ENCODE peak calls at places on chromosomes 12 and 14, in four cellular contexts. One of them, this sample, is unnamed. For H3K4me1, the result is how much of the 10 kb centered on the place peaks cover.

GRCh38 chr12:90098132-90098779 is 389.6 kb upstream of the ATP2B1 start:
- DNase-seq in GM23248: peak
- DNase-seq in SK-N-SH: no peak
- DNase-seq in HCT116: no peak
- DNase-seq in this sample: peak

GRCh38 chr14:42047421-42048045 is 440.9 kb downstream of the LRFN5 start:
- DNase-seq in GM23248: no peak
- DNase-seq in SK-N-SH: no peak
- DNase-seq in HCT116: no peak
- DNase-seq in this sample: no peak

GRCh38 chr12:33432992-33433391 is 6.6 kb downstream of the SYT10 start:
- DNase-seq in GM23248: peak
- DNase-seq in SK-N-SH: no peak
- DNase-seq in HCT116: no peak
- DNase-seq in this sample: no peak

GRCh38 chr12:53044052-53044581 is 5.7 kb upstream of the TNS2 start:
- DNase-seq in GM23248: peak
- DNase-seq in SK-N-SH: peak
- DNase-seq in HCT116: no peak
- DNase-seq in this sample: no peak

GRCh38 chr14:66998013-66998412 is 191.2 kb upstream of the GARIN2 start:
- DNase-seq in GM23248: no peak
- DNase-seq in SK-N-SH: no peak
- DNase-seq in HCT116: no peak
- DNase-seq in this sample: no peak

GRCh38 chr14:95057147-95057546 is 100.2 kb downstream of the DICER1 start:
- DNase-seq in GM23248: no peak
- DNase-seq in SK-N-SH: no peak
- DNase-seq in HCT116: no peak
- DNase-seq in this sample: no peak

GRCh38 chr12:119804011-119804641 is 73.0 kb downstream of the CIT start:
- DNase-seq in GM23248: peak
- DNase-seq in SK-N-SH: peak
- DNase-seq in HCT116: peak
- DNase-seq in this sample: peak

GRCh38 chr12:32400866-32401265 is 1.5 kb downstream of the FGD4 start:
- DNase-seq in GM23248: no peak
- DNase-seq in SK-N-SH: no peak
- DNase-seq in HCT116: no peak
- DNase-seq in this sample: no peak

GRCh38 chr12:1919284-1919683 is 832 bp upstream of the CACNA2D4 start:
- DNase-seq in GM23248: no peak
- DNase-seq in SK-N-SH: peak
- DNase-seq in HCT116: no peak
- DNase-seq in this sample: no peak

GRCh38 chr12:124503305-124503704 is 64.1 kb downstream of the NCOR2 start:
- DNase-seq in GM23248: no peak
- DNase-seq in SK-N-SH: no peak
- DNase-seq in HCT116: no peak
- DNase-seq in this sample: no peak

GRCh38 chr12:93109794-93110203 is 180.7 kb upstream of the EEA1 start:
- DNase-seq in GM23248: peak
- DNase-seq in SK-N-SH: no peak
- DNase-seq in HCT116: no peak
- DNase-seq in this sample: no peak

GRCh38 chr12:57213763-57214397 is 2.7 kb upstream of the NXPH4 start:
- DNase-seq in GM23248: peak
- DNase-seq in SK-N-SH: no peak
- DNase-seq in HCT116: no peak
- DNase-seq in this sample: no peak

GRCh38 chr12:868722-869121 is 80.8 kb downstream of the RAD52 start:
- DNase-seq in GM23248: no peak
- DNase-seq in SK-N-SH: peak
- DNase-seq in HCT116: no peak
- DNase-seq in this sample: peak

GRCh38 chr12:99387661-99388060 is 259.9 kb upstream of the GARIN6 start:
- DNase-seq in GM23248: no peak
- DNase-seq in SK-N-SH: no peak
- DNase-seq in HCT116: no peak
- DNase-seq in this sample: no peak

GRCh38 chr14:75989134-75989533 is 3.6 kb downstream of the IFT43 start:
- DNase-seq in GM23248: peak
- DNase-seq in SK-N-SH: no peak
- DNase-seq in HCT116: no peak
- DNase-seq in this sample: no peak

GRCh38 chr12:32264995-32265394 is 134.4 kb upstream of the FGD4 start:
- DNase-seq in GM23248: peak
- DNase-seq in SK-N-SH: no peak
- DNase-seq in HCT116: no peak
- DNase-seq in this sample: no peak

GRCh38 chr14:37172024-37172869 is at the start of gene SLC25A21:
- DNase-seq in GM23248: peak
- DNase-seq in SK-N-SH: no peak
- DNase-seq in HCT116: peak
- DNase-seq in this sample: peak

GRCh38 chr14:31229009-31229408 is 21.4 kb upstream of the HECTD1 start:
- DNase-seq in GM23248: no peak
- DNase-seq in SK-N-SH: no peak
- DNase-seq in HCT116: no peak
- DNase-seq in this sample: no peak

GRCh38 chr12:57435288-57435687 is 704 bp downstream of the INHBC start:
- DNase-seq in GM23248: no peak
- DNase-seq in SK-N-SH: no peak
- DNase-seq in HCT116: no peak
- DNase-seq in this sample: no peak

DNA sequence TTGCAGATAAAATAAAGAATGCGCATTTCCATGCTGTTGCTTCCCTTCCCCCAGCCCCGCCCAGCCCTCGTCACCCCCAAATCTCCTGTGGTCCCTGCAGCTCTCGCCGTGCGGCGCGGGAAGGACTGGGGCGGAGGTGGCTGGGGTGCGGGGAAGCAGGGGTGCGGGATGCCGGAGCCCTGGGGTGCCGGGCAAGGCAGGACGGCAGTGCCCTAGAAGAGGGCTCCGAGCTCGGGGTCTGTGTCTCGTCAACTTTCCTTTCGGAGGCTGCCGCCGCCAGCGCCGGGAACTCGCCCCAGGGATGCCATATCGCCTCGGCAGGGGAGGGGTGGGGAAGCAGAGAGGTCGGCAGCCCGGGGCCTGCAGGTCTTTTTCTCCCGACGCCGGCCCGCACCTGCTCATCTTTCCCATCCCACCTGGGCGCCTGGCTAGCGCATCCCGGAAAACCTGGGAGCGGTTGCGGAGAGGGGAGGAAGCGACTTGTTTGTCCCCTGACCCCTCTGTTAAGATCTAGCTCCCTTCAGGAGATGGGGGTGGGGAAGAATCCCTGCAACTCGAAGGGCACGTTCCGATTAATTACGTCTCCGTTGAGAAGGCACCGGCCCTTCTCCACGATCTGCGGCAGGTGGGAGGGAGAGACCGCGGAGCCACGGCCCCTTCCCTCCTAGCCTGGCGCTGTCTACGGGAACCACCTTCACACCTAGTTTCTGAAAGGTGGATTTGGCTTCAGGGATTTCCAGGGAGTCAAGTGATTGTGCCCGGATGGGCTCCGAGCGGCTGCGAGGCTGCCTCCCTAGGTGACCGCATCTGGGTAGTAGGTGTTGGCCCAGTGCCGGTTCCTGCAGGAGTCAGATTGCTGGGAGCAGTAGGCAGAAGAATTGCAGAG is 621 bp downstream of the CNTN1 start:
- DNase-seq in GM23248: peak
- DNase-seq in SK-N-SH: peak
- DNase-seq in HCT116: no peak
- DNase-seq in this sample: peak
- H3K9ac ChIP-seq in GM23248: no peak
- H3K9ac ChIP-seq in SK-N-SH: no peak
- H3K9ac ChIP-seq in HCT116: no peak
- H3K9ac ChIP-seq in this sample: no peak

DNA sequence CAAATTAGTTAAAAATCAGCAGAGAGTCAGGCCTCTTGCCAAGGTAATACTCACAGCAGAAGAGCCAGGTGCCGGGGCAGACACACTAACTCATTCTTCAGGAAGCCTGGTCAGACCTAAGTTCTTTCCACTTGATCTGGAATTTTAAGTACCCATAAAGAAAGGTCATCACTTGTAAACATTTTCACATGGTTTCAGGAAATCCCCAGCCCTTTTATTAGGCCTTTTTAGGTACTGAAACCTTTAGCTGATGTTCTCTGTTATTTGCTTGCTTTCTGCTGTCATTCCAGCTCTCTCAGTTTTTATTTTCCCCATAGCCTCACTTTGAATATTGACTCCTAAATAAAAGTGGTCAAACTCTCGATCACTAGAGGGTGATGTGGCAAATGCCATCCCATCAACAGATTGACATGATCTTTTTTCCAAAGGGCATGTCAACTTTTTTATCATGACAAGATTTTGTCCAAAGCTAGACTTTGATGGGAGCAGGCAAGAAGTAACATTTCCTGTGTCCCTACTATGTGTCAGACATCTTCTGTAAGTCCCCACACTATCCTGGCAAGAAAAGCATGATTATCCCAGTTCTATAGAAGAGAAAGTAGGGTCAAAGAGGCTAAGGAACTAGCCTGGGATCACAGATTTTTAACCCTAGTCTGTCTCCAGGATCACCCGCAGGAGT is 5.7 kb downstream of the ISCU start:
- DNase-seq in GM23248: no peak
- DNase-seq in SK-N-SH: no peak
- DNase-seq in HCT116: no peak
- DNase-seq in this sample: no peak
- TF ChIP-seq EZH2phosphoT487 in GM23248: no peak
- TF ChIP-seq EZH2phosphoT487 in SK-N-SH: no peak
- TF ChIP-seq EZH2phosphoT487 in HCT116: no peak
- TF ChIP-seq EZH2phosphoT487 in this sample: no peak

GRCh38 chr12:131609762-131610161 is 101.1 kb upstream of the SFSWAP start:
- DNase-seq in GM23248: no peak
- DNase-seq in SK-N-SH: no peak
- DNase-seq in HCT116: no peak
- DNase-seq in this sample: no peak

GRCh38 chr12:131608740-131609665 is 101.9 kb upstream of the SFSWAP start:
- DNase-seq in GM23248: peak
- DNase-seq in SK-N-SH: peak
- DNase-seq in HCT116: peak
- DNase-seq in this sample: peak

GRCh38 chr12:131610181-131610580 is 100.7 kb upstream of the SFSWAP start:
- DNase-seq in GM23248: no peak
- DNase-seq in SK-N-SH: no peak
- DNase-seq in HCT116: no peak
- DNase-seq in this sample: no peak

GRCh38 chr12:131606218-131606899 is 104.5 kb upstream of the SFSWAP start:
- DNase-seq in GM23248: no peak
- DNase-seq in SK-N-SH: no peak
- DNase-seq in HCT116: no peak
- DNase-seq in this sample: no peak

GRCh38 chr12:131607658-131608447 is 103.0 kb upstream of the SFSWAP start:
- DNase-seq in GM23248: no peak
- DNase-seq in SK-N-SH: no peak
- DNase-seq in HCT116: no peak
- DNase-seq in this sample: no peak
- H3K4me1 ChIP-seq in GM23248: under half
- H3K4me1 ChIP-seq in SK-N-SH: under half
- H3K4me1 ChIP-seq in HCT116: under half
- H3K4me1 ChIP-seq in this sample: under half

GRCh38 chr12:49260831-49261363 is 4.0 kb upstream of the TUBA1C start:
- DNase-seq in GM23248: no peak
- DNase-seq in SK-N-SH: no peak
- DNase-seq in HCT116: no peak
- DNase-seq in this sample: no peak
- H3K9ac ChIP-seq in GM23248: no peak
- H3K9ac ChIP-seq in SK-N-SH: peak
- H3K9ac ChIP-seq in HCT116: no peak
- H3K9ac ChIP-seq in this sample: no peak

GRCh38 chr14:90616881-90617280 is 199.3 kb downstream of the TTC7B start:
- DNase-seq in GM23248: peak
- DNase-seq in SK-N-SH: no peak
- DNase-seq in HCT116: no peak
- DNase-seq in this sample: no peak

GRCh38 chr14:90613997-90614396 is 202.2 kb downstream of the TTC7B start:
- DNase-seq in GM23248: no peak
- DNase-seq in SK-N-SH: no peak
- DNase-seq in HCT116: no peak
- DNase-seq in this sample: no peak

GRCh38 chr14:90614696-90615260 is 201.5 kb downstream of the TTC7B start:
- DNase-seq in GM23248: no peak
- DNase-seq in SK-N-SH: no peak
- DNase-seq in HCT116: no peak
- DNase-seq in this sample: no peak

GRCh38 chr14:90616313-90616712 is 199.9 kb downstream of the TTC7B start:
- DNase-seq in GM23248: no peak
- DNase-seq in SK-N-SH: no peak
- DNase-seq in HCT116: no peak
- DNase-seq in this sample: peak

DNA sequence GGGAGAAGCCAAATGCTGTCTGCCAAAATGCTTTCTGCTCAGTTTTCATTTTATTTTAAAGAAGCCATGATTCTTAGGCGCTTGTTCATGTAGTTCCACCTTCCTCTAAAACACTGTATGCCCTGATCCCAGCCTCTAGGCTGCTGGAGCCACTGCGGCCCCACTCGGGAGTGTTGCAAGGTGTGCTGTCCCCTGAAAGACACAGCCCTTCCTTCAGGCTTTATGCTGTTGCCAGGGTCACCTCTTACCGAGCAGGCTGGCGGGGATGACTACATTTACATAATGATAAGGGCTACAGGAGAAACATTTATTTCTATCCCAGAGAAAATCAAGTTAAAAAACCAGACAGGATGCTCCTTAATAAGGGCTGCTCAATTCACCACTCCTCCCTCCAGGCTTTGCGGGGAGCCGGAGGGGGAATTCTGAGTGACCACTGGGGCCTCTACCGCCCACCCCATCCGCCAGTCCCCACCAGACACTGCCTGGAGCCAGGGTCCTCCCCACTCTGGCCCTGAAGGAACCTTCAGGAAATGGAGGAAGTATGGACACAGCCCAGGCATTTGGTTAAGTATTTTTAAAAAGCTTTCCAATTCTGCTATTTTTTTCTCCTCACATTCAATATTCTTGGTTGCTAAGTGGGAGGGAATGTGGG is 200.7 kb downstream of the TTC7B start:
- DNase-seq in GM23248: no peak
- DNase-seq in SK-N-SH: peak
- DNase-seq in HCT116: no peak
- DNase-seq in this sample: peak
- TF ChIP-seq EZH2phosphoT487 in GM23248: no peak
- TF ChIP-seq EZH2phosphoT487 in SK-N-SH: no peak
- TF ChIP-seq EZH2phosphoT487 in HCT116: no peak
- TF ChIP-seq EZH2phosphoT487 in this sample: no peak

DNA sequence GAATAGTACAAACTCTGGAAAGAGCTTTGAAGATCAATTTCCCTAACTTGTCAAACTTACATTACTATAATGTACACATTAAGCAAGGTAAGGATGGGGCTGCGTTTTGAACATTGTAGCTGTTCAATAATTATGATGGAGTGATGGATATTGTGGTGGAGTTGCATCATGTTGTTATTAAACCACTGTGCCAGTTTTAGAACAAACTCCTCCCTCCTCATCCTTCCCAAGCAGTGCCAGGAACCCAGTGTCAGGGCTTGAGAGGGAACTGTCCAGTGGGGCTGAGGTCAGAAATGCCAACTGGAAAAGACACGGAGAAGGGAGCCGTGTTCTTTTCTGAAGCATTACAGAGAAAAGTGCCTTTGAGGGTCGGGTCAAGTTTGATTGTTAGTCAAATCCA is 31.9 kb upstream of the PAPOLA start:
- DNase-seq in GM23248: peak
- DNase-seq in SK-N-SH: no peak
- DNase-seq in HCT116: peak
- DNase-seq in this sample: no peak
- H3K4me1 ChIP-seq in GM23248: under half
- H3K4me1 ChIP-seq in SK-N-SH: under half
- H3K4me1 ChIP-seq in HCT116: under half
- H3K4me1 ChIP-seq in this sample: under half